ENCODE peak calls at places on chromosomes 12 and 14, in five cellular contexts. Z is HEK293T, L is nephron progenitor cell, A is uterus, Y is Karpas-422. B is an unnamed sample.

GRCh38 chr12:6821271-6821673 is 349 bp upstream of the GPR162 start:
- DNase-seq in Z (peak; percentile 44), L (no peak), A (peak; percentile 55), Y (no peak), B (peak; percentile 82)

GRCh38 chr14:68791078-68791983 is 1.5 kb downstream of the ZFP36L1 start:
- DNase-seq in Z (no peak), L (no peak), A (no peak), Y (peak; percentile 66), B (peak; percentile 76)

GRCh38 chr12:106251636-106252035 is 3.8 kb upstream of the CKAP4 start:
- DNase-seq in Z (peak; percentile 33), L (peak; percentile 26), A (peak; percentile 35), Y (no peak), B (peak; percentile 12)

GRCh38 chr14:72907327-72907826 is 13.5 kb upstream of the DPF3 start:
- DNase-seq in Z (no peak), L (no peak), A (no peak), Y (peak; percentile 59), B (no peak)

GRCh38 chr14:90510208-90510607 is 113.4 kb downstream of the CALM1 start:
- DNase-seq in Z (no peak), L (no peak), A (no peak), Y (no peak), B (no peak)

GRCh38 chr14:67643671-67644070 is 24.0 kb downstream of the ARG2 start:
- DNase-seq in Z (no peak), L (no peak), A (no peak), Y (no peak), B (no peak)

GRCh38 chr12:132400011-132400641 is 70.7 kb upstream of the GALNT9 start:
- DNase-seq in Z (peak; percentile 36), L (peak; percentile 50), A (no peak), Y (no peak), B (no peak)

GRCh38 chr14:24964048-24964447 is 85.9 kb downstream of the STXBP6 start:
- DNase-seq in Z (no peak), L (no peak), A (no peak), Y (no peak), B (peak; percentile 14)

GRCh38 chr14:93743270-93744060 is 44.8 kb downstream of the PRIMA1 start:
- DNase-seq in Z (no peak), L (no peak), A (no peak), Y (no peak), B (no peak)

B was measured in neural progenitor cell.